ENCODE peak calls at places on chromosomes 3 and 15, in eight cellular contexts. One of them, this sample, is unnamed.

GRCh38 chr15:87200149-87200548 is 1056.4 kb downstream of the NTRK3 start:
- DNase-seq in T follicular helper cell: no peak
- DNase-seq in glomerular endothelial cell: no peak
- DNase-seq in activated CD4-positive, CD25-positive, alpha-beta regulatory T cell: no peak
- DNase-seq in fibroblast of lung: no peak
- DNase-seq in K562: no peak
- DNase-seq in stimulated activated CD4-positive, alpha-beta T cell treated with anti-CD3 and anti-CD28 coated beads, Interleukin-1b, Interleukin-23, amount 100 ng/mL, for 24 hours: no peak
- DNase-seq in iris pigment epithelial cell: no peak
- DNase-seq in this sample: no peak

GRCh38 chr3:94928921-94929320 is 866.1 kb downstream of the NSUN3 start:
- DNase-seq in T follicular helper cell: no peak
- DNase-seq in glomerular endothelial cell: no peak
- DNase-seq in activated CD4-positive, CD25-positive, alpha-beta regulatory T cell: no peak
- DNase-seq in fibroblast of lung: peak
- DNase-seq in K562: peak
- DNase-seq in stimulated activated CD4-positive, alpha-beta T cell treated with anti-CD3 and anti-CD28 coated beads, Interleukin-1b, Interleukin-23, amount 100 ng/mL, for 24 hours: no peak
- DNase-seq in iris pigment epithelial cell: peak
- DNase-seq in this sample: peak

GRCh38 chr3:99774467-99774866 is 43.2 kb upstream of the CMSS1 start:
- DNase-seq in T follicular helper cell: no peak
- DNase-seq in glomerular endothelial cell: no peak
- DNase-seq in activated CD4-positive, CD25-positive, alpha-beta regulatory T cell: no peak
- DNase-seq in fibroblast of lung: peak
- DNase-seq in K562: no peak
- DNase-seq in stimulated activated CD4-positive, alpha-beta T cell treated with anti-CD3 and anti-CD28 coated beads, Interleukin-1b, Interleukin-23, amount 100 ng/mL, for 24 hours: no peak
- DNase-seq in iris pigment epithelial cell: peak
- DNase-seq in this sample: peak

GRCh38 chr3:59836525-59836924 is 786.7 kb upstream of the CFAP20DC start:
- DNase-seq in T follicular helper cell: no peak
- DNase-seq in glomerular endothelial cell: no peak
- DNase-seq in activated CD4-positive, CD25-positive, alpha-beta regulatory T cell: no peak
- DNase-seq in fibroblast of lung: no peak
- DNase-seq in K562: no peak
- DNase-seq in stimulated activated CD4-positive, alpha-beta T cell treated with anti-CD3 and anti-CD28 coated beads, Interleukin-1b, Interleukin-23, amount 100 ng/mL, for 24 hours: no peak
- DNase-seq in iris pigment epithelial cell: no peak
- DNase-seq in this sample: no peak

GRCh38 chr3:20307378-20307777 is 121.4 kb upstream of the SGO1 start:
- DNase-seq in T follicular helper cell: no peak
- DNase-seq in glomerular endothelial cell: no peak
- DNase-seq in activated CD4-positive, CD25-positive, alpha-beta regulatory T cell: no peak
- DNase-seq in fibroblast of lung: no peak
- DNase-seq in K562: no peak
- DNase-seq in stimulated activated CD4-positive, alpha-beta T cell treated with anti-CD3 and anti-CD28 coated beads, Interleukin-1b, Interleukin-23, amount 100 ng/mL, for 24 hours: no peak
- DNase-seq in iris pigment epithelial cell: no peak
- DNase-seq in this sample: no peak

GRCh38 chr3:61855211-61855610 is 293.8 kb downstream of the PTPRG start:
- DNase-seq in T follicular helper cell: no peak
- DNase-seq in glomerular endothelial cell: no peak
- DNase-seq in activated CD4-positive, CD25-positive, alpha-beta regulatory T cell: no peak
- DNase-seq in fibroblast of lung: peak
- DNase-seq in K562: no peak
- DNase-seq in stimulated activated CD4-positive, alpha-beta T cell treated with anti-CD3 and anti-CD28 coated beads, Interleukin-1b, Interleukin-23, amount 100 ng/mL, for 24 hours: no peak
- DNase-seq in iris pigment epithelial cell: no peak
- DNase-seq in this sample: peak

GRCh38 chr15:99963096-99963825 is 230.0 kb upstream of the LYSMD4 start:
- DNase-seq in T follicular helper cell: no peak
- DNase-seq in glomerular endothelial cell: no peak
- DNase-seq in activated CD4-positive, CD25-positive, alpha-beta regulatory T cell: no peak
- DNase-seq in fibroblast of lung: peak
- DNase-seq in K562: no peak
- DNase-seq in stimulated activated CD4-positive, alpha-beta T cell treated with anti-CD3 and anti-CD28 coated beads, Interleukin-1b, Interleukin-23, amount 100 ng/mL, for 24 hours: no peak
- DNase-seq in iris pigment epithelial cell: no peak
- DNase-seq in this sample: peak

GRCh38 chr3:28972921-28973320 is 307.9 kb upstream of the RBMS3 start:
- DNase-seq in T follicular helper cell: no peak
- DNase-seq in glomerular endothelial cell: no peak
- DNase-seq in activated CD4-positive, CD25-positive, alpha-beta regulatory T cell: no peak
- DNase-seq in fibroblast of lung: peak
- DNase-seq in K562: no peak
- DNase-seq in stimulated activated CD4-positive, alpha-beta T cell treated with anti-CD3 and anti-CD28 coated beads, Interleukin-1b, Interleukin-23, amount 100 ng/mL, for 24 hours: no peak
- DNase-seq in iris pigment epithelial cell: peak
- DNase-seq in this sample: peak

GRCh38 chr3:45730409-45731154 is 41.4 kb downstream of the SACM1L start:
- DNase-seq in T follicular helper cell: no peak
- DNase-seq in glomerular endothelial cell: no peak
- DNase-seq in activated CD4-positive, CD25-positive, alpha-beta regulatory T cell: no peak
- DNase-seq in fibroblast of lung: no peak
- DNase-seq in K562: no peak
- DNase-seq in stimulated activated CD4-positive, alpha-beta T cell treated with anti-CD3 and anti-CD28 coated beads, Interleukin-1b, Interleukin-23, amount 100 ng/mL, for 24 hours: no peak
- DNase-seq in iris pigment epithelial cell: no peak
- DNase-seq in this sample: no peak

GRCh38 chr3:108806316-108806715 is 16.3 kb upstream of the TRAT1 start:
- DNase-seq in T follicular helper cell: peak
- DNase-seq in glomerular endothelial cell: no peak
- DNase-seq in activated CD4-positive, CD25-positive, alpha-beta regulatory T cell: no peak
- DNase-seq in fibroblast of lung: no peak
- DNase-seq in K562: no peak
- DNase-seq in stimulated activated CD4-positive, alpha-beta T cell treated with anti-CD3 and anti-CD28 coated beads, Interleukin-1b, Interleukin-23, amount 100 ng/mL, for 24 hours: no peak
- DNase-seq in iris pigment epithelial cell: no peak
- DNase-seq in this sample: no peak

GRCh38 chr3:149528344-149528657 is 53.8 kb downstream of the TM4SF4 start:
- DNase-seq in T follicular helper cell: no peak
- DNase-seq in glomerular endothelial cell: no peak
- DNase-seq in activated CD4-positive, CD25-positive, alpha-beta regulatory T cell: no peak
- DNase-seq in fibroblast of lung: no peak
- DNase-seq in K562: no peak
- DNase-seq in stimulated activated CD4-positive, alpha-beta T cell treated with anti-CD3 and anti-CD28 coated beads, Interleukin-1b, Interleukin-23, amount 100 ng/mL, for 24 hours: no peak
- DNase-seq in iris pigment epithelial cell: no peak
- DNase-seq in this sample: no peak

GRCh38 chr3:63960048-63960711 is 48.0 kb upstream of the SCAANT1 start:
- DNase-seq in T follicular helper cell: no peak
- DNase-seq in glomerular endothelial cell: peak
- DNase-seq in activated CD4-positive, CD25-positive, alpha-beta regulatory T cell: no peak
- DNase-seq in fibroblast of lung: peak
- DNase-seq in K562: peak
- DNase-seq in stimulated activated CD4-positive, alpha-beta T cell treated with anti-CD3 and anti-CD28 coated beads, Interleukin-1b, Interleukin-23, amount 100 ng/mL, for 24 hours: no peak
- DNase-seq in iris pigment epithelial cell: peak
- DNase-seq in this sample: peak

GRCh38 chr15:59371458-59372351 is 966 bp downstream of the MYO1E start:
- DNase-seq in T follicular helper cell: no peak
- DNase-seq in glomerular endothelial cell: no peak
- DNase-seq in activated CD4-positive, CD25-positive, alpha-beta regulatory T cell: no peak
- DNase-seq in fibroblast of lung: no peak
- DNase-seq in K562: no peak
- DNase-seq in stimulated activated CD4-positive, alpha-beta T cell treated with anti-CD3 and anti-CD28 coated beads, Interleukin-1b, Interleukin-23, amount 100 ng/mL, for 24 hours: no peak
- DNase-seq in iris pigment epithelial cell: no peak
- DNase-seq in this sample: no peak

GRCh38 chr15:90774731-90775521 is 57.8 kb downstream of the BLM start:
- DNase-seq in T follicular helper cell: no peak
- DNase-seq in glomerular endothelial cell: peak
- DNase-seq in activated CD4-positive, CD25-positive, alpha-beta regulatory T cell: no peak
- DNase-seq in fibroblast of lung: peak
- DNase-seq in K562: no peak
- DNase-seq in stimulated activated CD4-positive, alpha-beta T cell treated with anti-CD3 and anti-CD28 coated beads, Interleukin-1b, Interleukin-23, amount 100 ng/mL, for 24 hours: no peak
- DNase-seq in iris pigment epithelial cell: peak
- DNase-seq in this sample: peak

GRCh38 chr3:133675631-133676335 is 14.0 kb upstream of the TOPBP1 start:
- DNase-seq in T follicular helper cell: no peak
- DNase-seq in glomerular endothelial cell: no peak
- DNase-seq in activated CD4-positive, CD25-positive, alpha-beta regulatory T cell: no peak
- DNase-seq in fibroblast of lung: no peak
- DNase-seq in K562: no peak
- DNase-seq in stimulated activated CD4-positive, alpha-beta T cell treated with anti-CD3 and anti-CD28 coated beads, Interleukin-1b, Interleukin-23, amount 100 ng/mL, for 24 hours: no peak
- DNase-seq in iris pigment epithelial cell: no peak
- DNase-seq in this sample: no peak

GRCh38 chr3:27827041-27827440 is 104.9 kb upstream of the EOMES start:
- DNase-seq in T follicular helper cell: no peak
- DNase-seq in glomerular endothelial cell: no peak
- DNase-seq in activated CD4-positive, CD25-positive, alpha-beta regulatory T cell: no peak
- DNase-seq in fibroblast of lung: no peak
- DNase-seq in K562: no peak
- DNase-seq in stimulated activated CD4-positive, alpha-beta T cell treated with anti-CD3 and anti-CD28 coated beads, Interleukin-1b, Interleukin-23, amount 100 ng/mL, for 24 hours: no peak
- DNase-seq in iris pigment epithelial cell: no peak
- DNase-seq in this sample: no peak